ENCODE peak calls at places on chromosomes 13 and 19, in ten cellular contexts. A is small intestine; U is NAMALWA; O is neural crest cell; T is activated T-helper 1 cell treated with anti-CD3 and anti-CD28 coated beads, Interleukin-2, amount 50 U/mL, for 16 hours; S is T-helper 9 cell; F is HS-27A; V is epithelial cell of proximal tubule; J is activated naive CD4-positive, alpha-beta T cell treated with anti-CD3 and anti-CD28 coated beads, Interleukin-2, amount 10 ng/mL, durations not matched to agents 7 days and 5 days; X is cerebellar nuclear complex. Z is an unnamed sample.

GRCh38 chr13:94481966-94482365 is 2.5 kb upstream of the DCT start:
- DNase-seq in A (peak), U (no peak), O (no peak), T (no peak), S (no peak), F (peak), V (peak), J (no peak), X (no peak), Z (peak)

GRCh38 chr13:49502954-49503353 is 7.2 kb downstream of the PHF11 start:
- DNase-seq in A (no peak), U (no peak), O (no peak), T (no peak), S (no peak), F (no peak), V (no peak), J (no peak), X (no peak), Z (peak)

GRCh38 chr19:11843741-11844140 is 4.8 kb upstream of the ZNF439 start:
- DNase-seq in A (no peak), U (no peak), O (no peak), T (no peak), S (no peak), F (no peak), V (no peak), J (no peak), X (no peak), Z (no peak)

GRCh38 chr13:101447852-101448251 is 4.6 kb upstream of the ITGBL1 start:
- DNase-seq in A (no peak), U (no peak), O (no peak), T (no peak), S (no peak), F (no peak), V (no peak), J (no peak), X (no peak), Z (no peak)

GRCh38 chr19:54172413-54172763 is 572 bp downstream of the TMC4 start:
- DNase-seq in A (peak), U (no peak), O (no peak), T (no peak), S (no peak), F (no peak), V (no peak), J (no peak), X (no peak), Z (no peak)

GRCh38 chr19:16143399-16144215 is at the start of gene HSH2D:
- DNase-seq in A (peak), U (peak), O (no peak), T (peak), S (peak), F (no peak), V (no peak), J (peak), X (no peak), Z (no peak)

GRCh38 chr13:25731037-25731436 is 320.8 kb downstream of the SHISA2 start:
- DNase-seq in A (no peak), U (no peak), O (no peak), T (no peak), S (no peak), F (no peak), V (no peak), J (no peak), X (no peak), Z (no peak)

GRCh38 chr13:95494082-95494681 is 58.3 kb upstream of the CLDN10 start:
- DNase-seq in A (peak), U (peak), O (peak), T (no peak), S (no peak), F (no peak), V (peak), J (no peak), X (no peak), Z (peak)

GRCh38 chr19:3692141-3693029 is 7.9 kb downstream of the PIP5K1C start:
- DNase-seq in A (no peak), U (peak), O (peak), T (peak), S (peak), F (no peak), V (no peak), J (peak), X (no peak), Z (peak)

GRCh38 chr13:39538826-39539555 is 64.0 kb downstream of the LHFPL6 start:
- DNase-seq in A (no peak), U (no peak), O (no peak), T (no peak), S (no peak), F (no peak), V (no peak), J (no peak), X (no peak), Z (no peak)

GRCh38 chr13:34044041-34044440 is 226.1 kb downstream of the RFC3 start:
- DNase-seq in A (no peak), U (no peak), O (no peak), T (no peak), S (no peak), F (peak), V (no peak), J (no peak), X (peak), Z (no peak)

GRCh38 chr19:45615795-45616708 is 14.0 kb upstream of the GPR4 start:
- DNase-seq in A (peak), U (peak), O (peak), T (peak), S (peak), F (peak), V (no peak), J (peak), X (no peak), Z (peak)

GRCh38 chr19:18291019-18291524 is 9.7 kb upstream of the JUND start:
- DNase-seq in A (no peak), U (no peak), O (no peak), T (no peak), S (no peak), F (no peak), V (no peak), J (peak), X (no peak), Z (no peak)

GRCh38 chr13:45416521-45417125 is 1.6 kb downstream of the SLC25A30 start:
- DNase-seq in A (peak), U (peak), O (no peak), T (no peak), S (no peak), F (no peak), V (no peak), J (no peak), X (no peak), Z (no peak)

GRCh38 chr13:48231080-48231479 is 1.9 kb upstream of the ITM2B start:
- DNase-seq in A (peak), U (no peak), O (no peak), T (no peak), S (no peak), F (no peak), V (peak), J (no peak), X (no peak), Z (no peak)

GRCh38 chr13:51814825-51815650 is 11.1 kb upstream of the DHRS12 start:
- DNase-seq in A (peak), U (peak), O (peak), T (peak), S (peak), F (no peak), V (no peak), J (peak), X (no peak), Z (peak)

GRCh38 chr13:111897178-111897845 is 169.6 kb upstream of the SOX1 start:
- DNase-seq in A (no peak), U (no peak), O (no peak), T (no peak), S (no peak), F (no peak), V (no peak), J (peak), X (no peak), Z (no peak)

GRCh38 chr13:113078895-113079720 is 26.5 kb upstream of the F7 start:
- DNase-seq in A (no peak), U (no peak), O (no peak), T (no peak), S (no peak), F (no peak), V (no peak), J (no peak), X (no peak), Z (no peak)

GRCh38 chr13:65293530-65294198 is 1936.5 kb downstream of the PCDH9 start:
- DNase-seq in A (no peak), U (no peak), O (no peak), T (no peak), S (no peak), F (no peak), V (no peak), J (no peak), X (no peak), Z (no peak)

GRCh38 chr13:74288361-74288911 is 154.2 kb upstream of the KLF12 start:
- DNase-seq in A (peak), U (peak), O (peak), T (no peak), S (peak), F (no peak), V (no peak), J (peak), X (no peak), Z (peak)

GRCh38 chr19:3097442-3097871 is 3.3 kb downstream of the GNA11 start:
- DNase-seq in A (peak), U (no peak), O (no peak), T (no peak), S (no peak), F (no peak), V (no peak), J (no peak), X (no peak), Z (no peak)

GRCh38 chr13:38308736-38309135 is 40.9 kb upstream of the UFM1 start:
- DNase-seq in A (no peak), U (no peak), O (no peak), T (no peak), S (no peak), F (peak), V (no peak), J (no peak), X (no peak), Z (no peak)

GRCh38 chr13:96020155-96020575 is 33.0 kb downstream of the UGGT2 start:
- DNase-seq in A (peak), U (peak), O (peak), T (no peak), S (no peak), F (no peak), V (peak), J (no peak), X (no peak), Z (peak)

GRCh38 chr19:55418185-55418584 is 10.6 kb upstream of the UBE2S start:
- DNase-seq in A (peak), U (peak), O (peak), T (no peak), S (peak), F (peak), V (peak), J (peak), X (no peak), Z (peak)

GRCh38 chr13:109241160-109241559 is 545.2 kb downstream of the IRS2 start:
- DNase-seq in A (no peak), U (no peak), O (no peak), T (no peak), S (no peak), F (no peak), V (no peak), J (no peak), X (no peak), Z (no peak)

Z was measured in AG08396.